ENCODE peak calls at places on chromosomes 5 and 9, in seven cellular contexts. K is DMS53; H is stimulated activated naive CD8-positive, alpha-beta T cell treated with anti-CD3 and anti-CD28 coated beads, Interleukin-15, amount 100 ng/mL, for 72 hours; N is hypothalamus; V is AG10803; D is HEK293T; E is GM03348. U is an unnamed sample.

GRCh38 chr9:107447834-107448233 is 41.7 kb downstream of the KLF4 start:
- DNase-seq in K (peak), H (no peak), N (no peak), V (no peak), D (no peak), E (no peak), U (no peak)

GRCh38 chr9:20378851-20379250 is 243.4 kb downstream of the MLLT3 start:
- DNase-seq in K (no peak), H (no peak), N (no peak), V (no peak), D (no peak), E (no peak), U (no peak)

GRCh38 chr5:150484964-150485769 is 22.8 kb upstream of the NDST1 start:
- DNase-seq in K (peak), H (no peak), N (no peak), V (no peak), D (no peak), E (no peak), U (no peak)

GRCh38 chr5:34684281-34684979 is 28.3 kb downstream of the RAI14 start:
- DNase-seq in K (peak), H (no peak), N (peak), V (peak), D (peak), E (no peak), U (peak)

GRCh38 chr9:111027798-111028197 is 10.5 kb downstream of the LPAR1 start:
- DNase-seq in K (no peak), H (no peak), N (no peak), V (no peak), D (no peak), E (no peak), U (no peak)

GRCh38 chr9:119003218-119003617 is 366.0 kb downstream of the BRINP1 start:
- DNase-seq in K (no peak), H (no peak), N (peak), V (peak), D (no peak), E (peak), U (peak)

GRCh38 chr9:128626181-128626580 is 30.5 kb downstream of the DYNC2I2 start:
- DNase-seq in K (no peak), H (no peak), N (no peak), V (no peak), D (no peak), E (no peak), U (no peak)

GRCh38 chr9:135079676-135080075 is 7.8 kb upstream of the OLFM1 start:
- DNase-seq in K (no peak), H (no peak), N (no peak), V (no peak), D (no peak), E (no peak), U (no peak)

GRCh38 chr9:16501098-16501663 is 369.3 kb downstream of the BNC2 start:
- DNase-seq in K (no peak), H (no peak), N (no peak), V (peak), D (no peak), E (peak), U (peak)

GRCh38 chr5:34491251-34491620 is 164.9 kb upstream of the RAI14 start:
- DNase-seq in K (peak), H (no peak), N (no peak), V (peak), D (no peak), E (peak), U (no peak)

GRCh38 chr9:137138058-137138697 is 776 bp upstream of the GRIN1 start:
- DNase-seq in K (peak), H (peak), N (peak), V (no peak), D (peak), E (no peak), U (peak)

GRCh38 chr5:107826311-107827000 is 155.7 kb upstream of the EFNA5 start:
- DNase-seq in K (no peak), H (no peak), N (no peak), V (no peak), D (no peak), E (no peak), U (no peak)

GRCh38 chr9:127805620-127806019 is 2.9 kb downstream of the FPGS start:
- DNase-seq in K (peak), H (peak), N (no peak), V (no peak), D (peak), E (no peak), U (no peak)

GRCh38 chr5:115831163-115831768 is 10.1 kb downstream of the ATG12 start:
- DNase-seq in K (peak), H (no peak), N (no peak), V (peak), D (peak), E (peak), U (peak)

GRCh38 chr5:143495124-143495523 is 91.6 kb upstream of the NR3C1 start:
- DNase-seq in K (no peak), H (no peak), N (no peak), V (peak), D (no peak), E (peak), U (no peak)

GRCh38 chr5:173534664-173535063 is 81.8 kb downstream of the BOD1 start:
- DNase-seq in K (no peak), H (no peak), N (no peak), V (no peak), D (no peak), E (no peak), U (no peak)

GRCh38 chr5:53071738-53072137 is 37.8 kb downstream of the MOCS2 start:
- DNase-seq in K (no peak), H (no peak), N (no peak), V (peak), D (no peak), E (peak), U (no peak)

GRCh38 chr5:113495402-113495801 is 7.1 kb upstream of the MCC start:
- DNase-seq in K (peak), H (no peak), N (no peak), V (peak), D (no peak), E (no peak), U (no peak)

GRCh38 chr5:1515311-1515920 is 8.3 kb downstream of the LPCAT1 start:
- DNase-seq in K (no peak), H (peak), N (no peak), V (no peak), D (no peak), E (no peak), U (no peak)

GRCh38 chr5:88681402-88681801 is 201.6 kb downstream of the MEF2C start:
- DNase-seq in K (no peak), H (no peak), N (no peak), V (no peak), D (no peak), E (no peak), U (no peak)

GRCh38 chr5:145829708-145830361 is 5.3 kb downstream of the PRELID2 start:
- DNase-seq in K (peak), H (no peak), N (no peak), V (no peak), D (no peak), E (no peak), U (no peak)

GRCh38 chr5:57538341-57538955 is 55.8 kb upstream of the ACTBL2 start:
- DNase-seq in K (no peak), H (no peak), N (peak), V (peak), D (no peak), E (peak), U (peak)

GRCh38 chr5:95134326-95134725 is 150.6 kb downstream of the MCTP1 start:
- DNase-seq in K (no peak), H (no peak), N (no peak), V (no peak), D (no peak), E (no peak), U (no peak)

GRCh38 chr9:124511426-124511840 is 4.2 kb upstream of the NR5A1 start:
- DNase-seq in K (peak), H (no peak), N (no peak), V (no peak), D (no peak), E (no peak), U (no peak)

GRCh38 chr5:125967576-125967975 is 455.6 kb upstream of the GRAMD2B start:
- DNase-seq in K (no peak), H (no peak), N (no peak), V (no peak), D (no peak), E (no peak), U (no peak)

GRCh38 chr5:135438712-135439111 is 8.4 kb downstream of the DCANP1 start:
- DNase-seq in K (no peak), H (no peak), N (no peak), V (no peak), D (no peak), E (no peak), U (no peak)

GRCh38 chr5:1064383-1065142 is 47.3 kb downstream of the SLC12A7 start:
- DNase-seq in K (no peak), H (no peak), N (no peak), V (no peak), D (no peak), E (no peak), U (no peak)

GRCh38 chr9:16044116-16044881 is 491.5 kb downstream of the CCDC171 start:
- DNase-seq in K (no peak), H (no peak), N (no peak), V (no peak), D (no peak), E (no peak), U (no peak)

GRCh38 chr9:4875559-4875958 is 82.8 kb downstream of the RCL1 start:
- DNase-seq in K (no peak), H (no peak), N (no peak), V (no peak), D (no peak), E (no peak), U (no peak)

GRCh38 chr5:52952483-52952882 is 36.7 kb upstream of the ITGA2 start:
- DNase-seq in K (no peak), H (no peak), N (no peak), V (no peak), D (no peak), E (no peak), U (no peak)

GRCh38 chr5:19777363-19777762 is 210.6 kb downstream of the CDH18 start:
- DNase-seq in K (no peak), H (no peak), N (no peak), V (no peak), D (no peak), E (no peak), U (no peak)

GRCh38 chr5:149257875-149258705 is 13.6 kb upstream of the AFAP1L1 start:
- DNase-seq in K (no peak), H (no peak), N (no peak), V (peak), D (no peak), E (peak), U (peak)

U was measured in RCC 7860.